ENCODE peak calls at places on chromosomes 11 and 22, in four cellular contexts. L is upper lobe of left lung, H is transverse colon, Y is psoas muscle. S is an unnamed sample.

GRCh38 chr22:46224044-46224746 is 25.9 kb downstream of the CDPF1 start:
- DNase-seq in L (no peak), H (no peak), Y (no peak), S (no peak)

GRCh38 chr11:128266893-128267292 is 320.5 kb downstream of the ETS1 start:
- DNase-seq in L (no peak), H (no peak), Y (no peak), S (no peak)

GRCh38 chr11:34165786-34166557 is 60.5 kb downstream of the NAT10 start:
- DNase-seq in L (no peak), H (no peak), Y (peak; percentile 39), S (no peak)

GRCh38 chr11:66068923-66069714 is 953 bp upstream of the PACS1 start:
- DNase-seq in L (peak; percentile 66), H (peak; percentile 42), Y (peak; percentile 59), S (peak; percentile 42)

GRCh38 chr11:68989936-68990606 is 9.3 kb upstream of the MRGPRD start:
- DNase-seq in L (peak; percentile 12), H (no peak), Y (no peak), S (no peak)

GRCh38 chr22:46107089-46107664 is 43.1 kb upstream of the PPARA start:
- DNase-seq in L (peak; percentile 53), H (peak; percentile 56), Y (peak; percentile 76), S (no peak)

GRCh38 chr22:36900880-36901279 is 12.5 kb upstream of the CSF2RB start:
- DNase-seq in L (no peak), H (no peak), Y (no peak), S (no peak)

GRCh38 chr22:22977479-22978200 is 90.0 kb downstream of the IGLL5 start:
- DNase-seq in L (no peak), H (no peak), Y (no peak), S (no peak)

GRCh38 chr22:40960137-40960536 is 9.0 kb downstream of the RBX1 start:
- DNase-seq in L (no peak), H (no peak), Y (no peak), S (no peak)

GRCh38 chr22:46073683-46074504 is 76.4 kb upstream of the PPARA start:
- DNase-seq in L (peak; percentile 31), H (peak; percentile 50), Y (peak; percentile 61), S (no peak)

GRCh38 chr22:49034836-49035817 is 792.5 kb downstream of the BRD1 start:
- DNase-seq in L (no peak), H (no peak), Y (no peak), S (no peak)

GRCh38 chr11:27963370-27963769 is 144.6 kb downstream of the KIF18A start:
- DNase-seq in L (no peak), H (no peak), Y (no peak), S (no peak)

GRCh38 chr11:3723014-3723708 is 52.0 kb upstream of the CHRNA10 start:
- DNase-seq in L (peak; percentile 46), H (no peak), Y (no peak), S (no peak)

GRCh38 chr11:119991669-119992068 is 146.2 kb downstream of the TRIM29 start:
- DNase-seq in L (no peak), H (no peak), Y (no peak), S (no peak)

GRCh38 chr11:2306971-2307732 is 5.3 kb downstream of the TSPAN32 start:
- DNase-seq in L (no peak), H (no peak), Y (no peak), S (no peak)

GRCh38 chr22:42305967-42306366 is 35.5 kb upstream of the TCF20 start:
- DNase-seq in L (no peak), H (no peak), Y (no peak), S (no peak)

GRCh38 chr22:42308887-42309468 is 38.5 kb upstream of the TCF20 start:
- DNase-seq in L (no peak), H (no peak), Y (no peak), S (no peak)

GRCh38 chr22:42309865-42310264 is 39.4 kb upstream of the TCF20 start:
- DNase-seq in L (no peak), H (no peak), Y (no peak), S (no peak)

GRCh38 chr22:42310301-42310981 is 40.0 kb upstream of the TCF20 start:
- DNase-seq in L (no peak), H (no peak), Y (no peak), S (no peak)

DNA sequence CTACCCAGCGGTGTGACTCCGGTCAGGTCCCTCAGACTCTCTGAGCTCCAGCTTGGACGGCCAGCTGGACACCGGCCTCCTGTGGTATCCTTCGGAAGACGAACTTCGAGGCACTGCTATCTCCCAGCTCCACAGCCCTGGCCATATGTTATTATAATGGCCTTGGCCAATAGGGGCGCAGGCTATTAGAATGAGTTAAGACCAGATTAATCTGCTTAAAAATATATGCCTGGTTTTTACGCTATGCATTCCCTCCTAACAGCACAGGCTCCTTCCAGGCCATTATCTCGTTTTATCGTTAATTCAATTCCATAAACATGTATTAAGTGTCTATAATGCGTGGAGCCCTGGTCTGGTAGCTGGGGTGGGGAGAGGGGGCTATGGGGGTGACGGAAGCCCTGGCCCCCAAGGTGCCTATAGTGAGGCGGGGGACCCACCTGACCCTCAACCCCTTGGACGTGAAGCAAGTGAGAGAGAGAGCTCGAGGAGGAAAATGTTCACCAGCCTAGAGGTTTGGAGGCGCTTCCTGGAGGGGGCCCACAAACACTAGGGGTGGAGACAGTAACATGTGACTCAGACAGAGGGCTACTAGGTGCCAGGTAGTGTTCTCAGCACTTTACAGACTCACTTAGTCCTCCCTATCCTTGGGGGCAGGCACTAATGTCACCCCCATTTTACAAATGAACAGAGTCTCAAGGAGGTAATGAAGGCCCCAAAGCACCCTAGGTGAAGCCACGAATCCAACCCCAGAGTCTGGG is 37.5 kb upstream of the TCF20 start:
- DNase-seq in L (no peak), H (no peak), Y (no peak), S (no peak)
- TF ChIP-seq CTCF in L (no peak), H (no peak), Y (no peak), S (no peak)

GRCh38 chr11:593347-593746 is 17.1 kb downstream of the PHRF1 start:
- DNase-seq in L (no peak), H (no peak), Y (no peak), S (no peak)
- H3K4me3 ChIP-seq in L (no peak overlapping the region), H (no peak overlapping the region), Y (no peak overlapping the region), S (no peak overlapping the region)

DNA sequence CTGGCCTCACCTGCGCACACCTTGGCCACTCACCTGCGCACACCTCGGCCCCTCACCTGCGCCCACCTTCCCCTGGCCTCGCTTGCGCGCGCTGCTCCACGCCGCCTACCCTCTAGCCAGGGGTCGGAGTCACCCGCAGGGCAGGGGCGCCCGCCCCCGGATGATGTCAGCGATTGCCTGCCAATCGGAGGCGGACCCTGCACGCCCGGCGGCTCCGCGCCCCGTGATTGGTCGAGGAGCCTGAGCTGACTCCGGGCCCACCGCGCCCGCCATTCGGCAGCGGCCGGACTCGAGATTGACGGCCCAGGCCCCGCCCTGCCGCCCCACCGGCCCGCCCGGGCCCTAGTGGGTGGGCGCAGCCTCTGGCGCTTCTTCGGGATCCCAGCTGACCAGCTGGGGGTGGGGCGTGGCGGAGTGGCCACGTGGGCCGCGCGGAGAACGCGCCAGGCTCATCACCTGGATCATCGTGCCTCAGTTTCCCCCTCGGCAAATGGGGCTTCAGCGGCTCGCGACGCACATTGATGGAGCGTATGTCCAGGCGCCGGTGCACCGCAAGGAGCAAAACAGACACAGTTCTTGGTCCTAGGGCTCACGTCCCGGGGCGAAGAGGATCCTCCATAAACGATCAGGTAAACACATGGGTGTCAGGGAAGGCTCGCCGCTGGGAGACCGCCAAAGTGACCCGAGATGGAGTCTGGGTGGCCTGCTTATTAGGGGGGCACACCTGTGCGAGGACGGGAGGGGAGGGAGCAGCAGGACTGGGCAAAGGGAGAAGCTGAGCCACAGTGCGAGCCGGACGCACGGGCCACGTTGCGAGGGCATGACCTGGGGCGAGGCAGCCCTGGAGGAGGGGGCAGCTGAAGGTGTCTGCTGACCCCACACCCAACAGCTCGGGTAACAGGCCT is at the start of gene DHCR7:
- DNase-seq in L (peak; percentile 98), H (peak; percentile 97), Y (peak; percentile 95), S (no peak)
- TF ChIP-seq CTCF in L (peak; percentile 6), H (no peak), Y (no peak), S (no peak)

GRCh38 chr11:123408619-123409455 is 21.2 kb upstream of the GRAMD1B start:
- DNase-seq in L (no peak), H (no peak), Y (no peak), S (no peak)

GRCh38 chr11:123406441-123407123 is 23.5 kb upstream of the GRAMD1B start:
- DNase-seq in L (no peak), H (no peak), Y (no peak), S (no peak)

GRCh38 chr11:123409456-123409801 is 20.6 kb upstream of the GRAMD1B start:
- DNase-seq in L (no peak), H (no peak), Y (no peak), S (no peak)

GRCh38 chr11:123407996-123408597 is 22.0 kb upstream of the GRAMD1B start:
- DNase-seq in L (no peak), H (no peak), Y (no peak), S (no peak)

GRCh38 chr11:123407124-123407995 is 22.7 kb upstream of the GRAMD1B start:
- DNase-seq in L (peak; percentile 68), H (peak; percentile 79), Y (peak; percentile 34), S (peak; percentile 27)
- H3K4me3 ChIP-seq in L (no peak overlapping the region), H (no peak overlapping the region), Y (no peak overlapping the region), S (no peak overlapping the region)

GRCh38 chr22:26904483-26904882 is 247.1 kb downstream of the MIAT start:
- DNase-seq in L (no peak), H (no peak), Y (no peak), S (no peak)

GRCh38 chr22:26907366-26907765 is 250.0 kb downstream of the MIAT start:
- DNase-seq in L (no peak), H (no peak), Y (no peak), S (no peak)

GRCh38 chr22:26905640-26906039 is 248.3 kb downstream of the MIAT start:
- DNase-seq in L (no peak), H (no peak), Y (no peak), S (no peak)

GRCh38 chr22:26905076-26905475 is 247.7 kb downstream of the MIAT start:
- DNase-seq in L (no peak), H (no peak), Y (no peak), S (no peak)

GRCh38 chr22:26906464-26906863 is 249.1 kb downstream of the MIAT start:
- DNase-seq in L (no peak), H (no peak), Y (no peak), S (no peak)
- TF ChIP-seq CTCF in L (no peak), H (no peak), Y (no peak), S (no peak)

GRCh38 chr22:32531955-32532818 is 57.6 kb downstream of the FBXO7 start:
- DNase-seq in L (peak; percentile 78), H (peak; percentile 51), Y (peak; percentile 90), S (no peak)
- H3K4me3 ChIP-seq in L (no peak overlapping the region), H (no peak overlapping the region), Y (no peak overlapping the region), S (no peak overlapping the region)

DNA sequence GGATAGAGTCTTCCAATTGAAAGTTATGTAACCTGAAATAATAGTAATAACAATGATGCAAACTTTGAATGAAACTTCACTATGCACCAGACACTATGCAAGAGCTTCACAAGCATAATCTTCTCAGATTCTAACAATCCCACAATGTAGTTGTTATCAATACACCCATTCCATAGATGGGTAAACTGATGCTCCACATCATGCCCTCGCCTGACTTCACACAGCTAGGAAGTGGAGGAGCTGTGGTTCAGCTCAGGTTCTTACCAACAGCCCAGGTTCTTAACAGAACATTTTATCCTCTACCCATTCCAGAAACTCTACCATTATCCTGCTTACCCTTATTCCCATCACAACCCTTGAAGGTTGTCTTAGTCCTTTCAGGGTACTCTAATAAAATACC is 50.4 kb upstream of the HMGXB4 start:
- DNase-seq in L (no peak), H (no peak), Y (no peak), S (no peak)
- TF ChIP-seq CTCF in L (no peak), H (no peak), Y (no peak), S (no peak)

S was measured in epithelial cell of proximal tubule.